ENCODE peak calls at places on chromosome 21, in ten cellular contexts. E, F, J, A, O, Y, V, S, K and C are unnamed samples.

GRCh38 chr21:32352556-32352955 is 40.3 kb downstream of the URB1 start:
- DNase-seq in E (no peak), F (peak), J (no peak), A (no peak), O (no peak), Y (no peak), V (no peak), S (no peak), K (no peak), C (no peak)

GRCh38 chr21:29434081-29434480 is 135.4 kb downstream of the BACH1 start:
- DNase-seq in E (no peak), F (no peak), J (no peak), A (no peak), O (no peak), Y (no peak), V (no peak), S (no peak), K (no peak), C (no peak)

GRCh38 chr21:45254557-45254930 is 33.2 kb downstream of the POFUT2 start:
- DNase-seq in E (no peak), F (no peak), J (no peak), A (no peak), O (no peak), Y (no peak), V (no peak), S (no peak), K (no peak), C (no peak)

GRCh38 chr21:42469272-42469671 is 26.8 kb downstream of the RSPH1 start:
- DNase-seq in E (no peak), F (no peak), J (no peak), A (no peak), O (no peak), Y (no peak), V (no peak), S (no peak), K (no peak), C (no peak)

GRCh38 chr21:41369105-41369914 is 7.5 kb downstream of the MX2 start:
- DNase-seq in E (no peak), F (peak), J (peak), A (no peak), O (peak), Y (peak), V (no peak), S (no peak), K (no peak), C (no peak)

GRCh38 chr21:36980280-36981048 is 14.0 kb upstream of the HLCS start:
- DNase-seq in E (no peak), F (peak), J (peak), A (no peak), O (no peak), Y (peak), V (no peak), S (no peak), K (no peak), C (peak)

GRCh38 chr21:17491716-17492414 is 21.0 kb upstream of the CXADR start:
- DNase-seq in E (no peak), F (no peak), J (peak), A (no peak), O (no peak), Y (peak), V (peak), S (no peak), K (peak), C (no peak)

GRCh38 chr21:41396452-41397107 is 29.5 kb upstream of the MX1 start:
- DNase-seq in E (no peak), F (no peak), J (no peak), A (peak), O (no peak), Y (peak), V (no peak), S (no peak), K (peak), C (no peak)

GRCh38 chr21:44455524-44456206 is 355 bp downstream of the LRRC3 start:
- DNase-seq in E (peak), F (no peak), J (no peak), A (no peak), O (peak), Y (peak), V (no peak), S (peak), K (no peak), C (no peak)

GRCh38 chr21:46406001-46406400 is 52.7 kb upstream of the DIP2A start:
- DNase-seq in E (no peak), F (no peak), J (no peak), A (no peak), O (no peak), Y (no peak), V (no peak), S (no peak), K (no peak), C (no peak)

GRCh38 chr21:43944757-43945156 is 67.4 kb upstream of the TRAPPC10 start:
- DNase-seq in E (no peak), F (no peak), J (no peak), A (no peak), O (no peak), Y (no peak), V (no peak), S (no peak), K (no peak), C (no peak)

GRCh38 chr21:28580585-28580984 is 412.1 kb downstream of the LTN1 start:
- DNase-seq in E (no peak), F (no peak), J (no peak), A (no peak), O (no peak), Y (no peak), V (no peak), S (no peak), K (no peak), C (no peak)